ENCODE peak calls at places on chromosome 11, in six cellular contexts. R, L, Y, I, X and Q are unnamed samples.

GRCh38 chr11:31640611-31641010 is 131.0 kb downstream of the ELP4 start:
- DNase-seq in X (no peak), Y (no peak), L (no peak), I (no peak), R (no peak), Q (no peak)

GRCh38 chr11:45984192-45984591 is 61.7 kb downstream of the LARGE2 start:
- DNase-seq in Y (no peak), R (no peak), I (no peak), L (no peak), X (no peak), Q (no peak)

GRCh38 chr11:43943357-43943930 is 1.0 kb downstream of the C11orf96 start:
- DNase-seq in I (no peak), X (no peak), Y (peak; percentile 43), R (no peak), L (no peak), Q (peak; percentile 41)

GRCh38 chr11:416051-416756 is 1.4 kb upstream of the SIGIRR start:
- DNase-seq in Y (no peak), R (no peak), X (no peak), L (no peak), I (no peak), Q (no peak)

GRCh38 chr11:72136677-72137255 is 1.2 kb downstream of the FOLR3 start:
- DNase-seq in Y (no peak), R (no peak), X (no peak), I (no peak), L (no peak), Q (no peak)

GRCh38 chr11:130181295-130182272 is 22.0 kb downstream of the ST14 start:
- DNase-seq in I (peak; percentile 45), L (no peak), R (no peak), X (no peak), Y (peak; percentile 89), Q (peak; percentile 76)

GRCh38 chr11:10490032-10490397 is 35.0 kb downstream of the AMPD3 start:
- DNase-seq in X (no peak), Y (no peak), L (no peak), I (no peak), R (no peak), Q (no peak)

GRCh38 chr11:121300313-121300971 is 7.9 kb downstream of the SC5D start:
- DNase-seq in X (no peak), I (peak; percentile 38), L (no peak), R (no peak), Y (no peak), Q (no peak)

GRCh38 chr11:58807358-58807757 is 37.1 kb downstream of the GLYATL2 start:
- DNase-seq in I (no peak), L (no peak), R (no peak), X (no peak), Y (no peak), Q (no peak)

GRCh38 chr11:128777369-128778011 is 83.6 kb downstream of the FLI1 start:
- DNase-seq in L (no peak), Y (no peak), X (no peak), R (no peak), I (no peak), Q (no peak)

GRCh38 chr11:73203322-73203721 is 14.8 kb upstream of the P2RY2 start:
- DNase-seq in Y (no peak), R (no peak), L (no peak), I (no peak), X (no peak), Q (peak; percentile 3)

GRCh38 chr11:59753650-59754493 is 1.3 kb upstream of the STX3 start:
- DNase-seq in Y (peak; percentile 83), R (peak; percentile 74), L (peak; percentile 95), X (no peak), I (peak; percentile 89), Q (peak; percentile 95)

GRCh38 chr11:1890856-1891830 is 552 bp downstream of the PRR33 start:
- DNase-seq in X (no peak), L (no peak), Y (no peak), I (no peak), R (no peak), Q (peak; percentile 44)

GRCh38 chr11:17790453-17790852 is 55.9 kb downstream of the KCNC1 start:
- DNase-seq in L (no peak), Y (no peak), I (no peak), X (no peak), R (no peak), Q (no peak)

GRCh38 chr11:124670732-124671131 is 2.8 kb downstream of the SIAE start:
- DNase-seq in Y (peak; percentile 92), I (no peak), L (no peak), X (no peak), R (peak; percentile 21), Q (no peak)

GRCh38 chr11:7575841-7576451 is 62.1 kb downstream of the PPFIBP2 start:
- DNase-seq in R (peak; percentile 68), X (no peak), Y (peak; percentile 35), L (peak; percentile 70), I (peak; percentile 57), Q (peak; percentile 85)

GRCh38 chr11:8333431-8334401 is 70.0 kb upstream of the LMO1 start:
- DNase-seq in I (no peak), L (no peak), X (no peak), Y (no peak), R (no peak), Q (no peak)

GRCh38 chr11:110463153-110463552 is 33.4 kb downstream of the FDX1 start:
- DNase-seq in I (peak; percentile 35), Y (no peak), X (no peak), L (peak; percentile 81), R (peak; percentile 22), Q (no peak)

GRCh38 chr11:76978818-76979217 is 55.4 kb upstream of the B3GNT6 start:
- DNase-seq in I (no peak), X (no peak), R (no peak), Y (no peak), L (no peak), Q (no peak)

GRCh38 chr11:130478204-130478701 is 29.8 kb downstream of the ADAMTS15 start:
- DNase-seq in L (peak; percentile 67), I (peak; percentile 68), Y (no peak), X (no peak), R (no peak), Q (peak; percentile 22)

GRCh38 chr11:102489469-102490145 is 37.0 kb upstream of the TMEM123 start:
- DNase-seq in X (no peak), Y (no peak), R (no peak), L (no peak), I (no peak), Q (no peak)

GRCh38 chr11:119195680-119196079 is 10.4 kb downstream of the NHERF4 start:
- DNase-seq in R (no peak), I (peak; percentile 68), X (no peak), Y (no peak), L (no peak), Q (no peak)
- TF ChIP-seq CTCF in R (no peak), I (no peak), X (no peak), Y (no peak), L (no peak), Q (no peak)

GRCh38 chr11:68040121-68040956 is 1.5 kb downstream of the TCIRG1 start:
- DNase-seq in L (peak; percentile 45), Y (peak; percentile 85), X (no peak), I (peak; percentile 64), R (peak; percentile 77), Q (peak; percentile 71)
- H3K4me3 ChIP-seq in L (peak overlapping the region; percentile 31), Y (peak overlapping the region; percentile 89), X (no peak overlapping the region), I (peak overlapping the region; percentile 45), R (no peak overlapping the region), Q (peak overlapping the region; percentile 89)

GRCh38 chr11:126790550-126790981 is 210.0 kb downstream of the KIRREL3 start:
- DNase-seq in X (no peak), R (no peak), L (no peak), I (no peak), Y (no peak), Q (no peak)
- H3K27ac ChIP-seq in X (no peak overlapping the region), R (no peak overlapping the region), L (no peak overlapping the region), I (no peak overlapping the region), Y (no peak overlapping the region), Q (no peak overlapping the region)

GRCh38 chr11:60854140-60854846 is 1.5 kb downstream of the PTGDR2 start:
- DNase-seq in X (no peak), L (no peak), I (no peak), Y (no peak), R (no peak), Q (no peak)
- TF ChIP-seq CTCF in X (no peak), L (no peak), I (no peak), Y (no peak), R (no peak), Q (no peak)

GRCh38 chr11:12756101-12756500 is 81.9 kb downstream of the TEAD1 start:
- DNase-seq in L (no peak), X (no peak), Y (no peak), I (no peak), R (no peak), Q (no peak)
- H3K4me3 ChIP-seq in L (no peak overlapping the region), X (no peak overlapping the region), Y (no peak overlapping the region), I (no peak overlapping the region), R (no peak overlapping the region), Q (no peak overlapping the region)

GRCh38 chr11:6319001-6319878 is 1.1 kb downstream of the CAVIN3 start:
- DNase-seq in Y (no peak), R (no peak), I (peak; percentile 33), X (no peak), L (peak; percentile 46), Q (no peak)
- H3K27ac ChIP-seq in Y (no peak overlapping the region), R (no peak overlapping the region), I (peak overlapping the region; percentile 93), X (peak overlapping the region; percentile 98), L (peak overlapping the region; percentile 93), Q (peak overlapping the region; percentile 78)